ENCODE peak calls at places on chromosome 10, in seven cellular contexts. One of them, this sample, is unnamed.

GRCh38 chr10:124194199-124194824 is 100.9 kb upstream of the CHST15 start:
- DNase-seq in HT1080: no peak
- DNase-seq in A549: no peak
- DNase-seq in activated CD8-positive, alpha-beta memory T cell treated with anti-CD3 and anti-CD28 coated beads for 4 hours: no peak
- DNase-seq in Kasumi-1: no peak
- DNase-seq in kidney epithelial cell: no peak
- DNase-seq in left colon: no peak
- DNase-seq in this sample: no peak

GRCh38 chr10:110138197-110138812 is 69.1 kb upstream of the MXI1 start:
- DNase-seq in HT1080: peak
- DNase-seq in A549: peak
- DNase-seq in activated CD8-positive, alpha-beta memory T cell treated with anti-CD3 and anti-CD28 coated beads for 4 hours: no peak
- DNase-seq in Kasumi-1: peak
- DNase-seq in kidney epithelial cell: no peak
- DNase-seq in left colon: no peak
- DNase-seq in this sample: peak

GRCh38 chr10:57692255-57692980 is 575.3 kb downstream of the IPMK start:
- DNase-seq in HT1080: peak
- DNase-seq in A549: peak
- DNase-seq in activated CD8-positive, alpha-beta memory T cell treated with anti-CD3 and anti-CD28 coated beads for 4 hours: no peak
- DNase-seq in Kasumi-1: no peak
- DNase-seq in kidney epithelial cell: peak
- DNase-seq in left colon: no peak
- DNase-seq in this sample: peak

GRCh38 chr10:35150335-35150734 is 23.7 kb downstream of the CREM start:
- DNase-seq in HT1080: no peak
- DNase-seq in A549: no peak
- DNase-seq in activated CD8-positive, alpha-beta memory T cell treated with anti-CD3 and anti-CD28 coated beads for 4 hours: no peak
- DNase-seq in Kasumi-1: no peak
- DNase-seq in kidney epithelial cell: no peak
- DNase-seq in left colon: no peak
- DNase-seq in this sample: no peak

GRCh38 chr10:116741391-116742351 is 695 bp downstream of the HSPA12A start:
- DNase-seq in HT1080: no peak
- DNase-seq in A549: no peak
- DNase-seq in activated CD8-positive, alpha-beta memory T cell treated with anti-CD3 and anti-CD28 coated beads for 4 hours: no peak
- DNase-seq in Kasumi-1: no peak
- DNase-seq in kidney epithelial cell: no peak
- DNase-seq in left colon: peak
- DNase-seq in this sample: no peak

GRCh38 chr10:35639651-35640311 is 2.3 kb downstream of the FZD8 start:
- DNase-seq in HT1080: no peak
- DNase-seq in A549: no peak
- DNase-seq in activated CD8-positive, alpha-beta memory T cell treated with anti-CD3 and anti-CD28 coated beads for 4 hours: no peak
- DNase-seq in Kasumi-1: no peak
- DNase-seq in kidney epithelial cell: no peak
- DNase-seq in left colon: peak
- DNase-seq in this sample: no peak

GRCh38 chr10:23367896-23368685 is 23.5 kb upstream of the C10orf67 start:
- DNase-seq in HT1080: no peak
- DNase-seq in A549: no peak
- DNase-seq in activated CD8-positive, alpha-beta memory T cell treated with anti-CD3 and anti-CD28 coated beads for 4 hours: no peak
- DNase-seq in Kasumi-1: no peak
- DNase-seq in kidney epithelial cell: no peak
- DNase-seq in left colon: no peak
- DNase-seq in this sample: no peak

GRCh38 chr10:3217301-3217700 is 44.7 kb upstream of the PITRM1 start:
- DNase-seq in HT1080: peak
- DNase-seq in A549: no peak
- DNase-seq in activated CD8-positive, alpha-beta memory T cell treated with anti-CD3 and anti-CD28 coated beads for 4 hours: no peak
- DNase-seq in Kasumi-1: no peak
- DNase-seq in kidney epithelial cell: peak
- DNase-seq in left colon: no peak
- DNase-seq in this sample: no peak

GRCh38 chr10:46273506-46274477 is 13.0 kb upstream of the ANTXRL start:
- DNase-seq in HT1080: no peak
- DNase-seq in A549: no peak
- DNase-seq in activated CD8-positive, alpha-beta memory T cell treated with anti-CD3 and anti-CD28 coated beads for 4 hours: no peak
- DNase-seq in Kasumi-1: no peak
- DNase-seq in kidney epithelial cell: no peak
- DNase-seq in left colon: no peak
- DNase-seq in this sample: no peak

GRCh38 chr10:86855503-86855902 is 99.1 kb downstream of the BMPR1A start:
- DNase-seq in HT1080: no peak
- DNase-seq in A549: no peak
- DNase-seq in activated CD8-positive, alpha-beta memory T cell treated with anti-CD3 and anti-CD28 coated beads for 4 hours: no peak
- DNase-seq in Kasumi-1: no peak
- DNase-seq in kidney epithelial cell: no peak
- DNase-seq in left colon: no peak
- DNase-seq in this sample: no peak

GRCh38 chr10:118307768-118308347 is 34.3 kb downstream of the FAM204A start:
- DNase-seq in HT1080: no peak
- DNase-seq in A549: no peak
- DNase-seq in activated CD8-positive, alpha-beta memory T cell treated with anti-CD3 and anti-CD28 coated beads for 4 hours: no peak
- DNase-seq in Kasumi-1: no peak
- DNase-seq in kidney epithelial cell: no peak
- DNase-seq in left colon: no peak
- DNase-seq in this sample: no peak

GRCh38 chr10:127044191-127044590 is 139.0 kb downstream of the DOCK1 start:
- DNase-seq in HT1080: no peak
- DNase-seq in A549: no peak
- DNase-seq in activated CD8-positive, alpha-beta memory T cell treated with anti-CD3 and anti-CD28 coated beads for 4 hours: no peak
- DNase-seq in Kasumi-1: no peak
- DNase-seq in kidney epithelial cell: no peak
- DNase-seq in left colon: peak
- DNase-seq in this sample: no peak

GRCh38 chr10:113473851-113474250 is 79.0 kb upstream of the HABP2 start:
- DNase-seq in HT1080: no peak
- DNase-seq in A549: no peak
- DNase-seq in activated CD8-positive, alpha-beta memory T cell treated with anti-CD3 and anti-CD28 coated beads for 4 hours: no peak
- DNase-seq in Kasumi-1: no peak
- DNase-seq in kidney epithelial cell: no peak
- DNase-seq in left colon: no peak
- DNase-seq in this sample: no peak

GRCh38 chr10:12685261-12685861 is 316.2 kb downstream of the CCDC3 start:
- DNase-seq in HT1080: no peak
- DNase-seq in A549: no peak
- DNase-seq in activated CD8-positive, alpha-beta memory T cell treated with anti-CD3 and anti-CD28 coated beads for 4 hours: no peak
- DNase-seq in Kasumi-1: no peak
- DNase-seq in kidney epithelial cell: no peak
- DNase-seq in left colon: no peak
- DNase-seq in this sample: no peak

GRCh38 chr10:47381427-47382379 is 2.4 kb downstream of the ZNF488 start:
- DNase-seq in HT1080: no peak
- DNase-seq in A549: no peak
- DNase-seq in activated CD8-positive, alpha-beta memory T cell treated with anti-CD3 and anti-CD28 coated beads for 4 hours: no peak
- DNase-seq in Kasumi-1: no peak
- DNase-seq in kidney epithelial cell: no peak
- DNase-seq in left colon: no peak
- DNase-seq in this sample: no peak

GRCh38 chr10:74586088-74586585 is 240.3 kb upstream of the KAT6B start:
- DNase-seq in HT1080: no peak
- DNase-seq in A549: no peak
- DNase-seq in activated CD8-positive, alpha-beta memory T cell treated with anti-CD3 and anti-CD28 coated beads for 4 hours: no peak
- DNase-seq in Kasumi-1: no peak
- DNase-seq in kidney epithelial cell: no peak
- DNase-seq in left colon: no peak
- DNase-seq in this sample: peak

GRCh38 chr10:86547291-86547690 is 25.7 kb upstream of the WAPL start:
- DNase-seq in HT1080: no peak
- DNase-seq in A549: no peak
- DNase-seq in activated CD8-positive, alpha-beta memory T cell treated with anti-CD3 and anti-CD28 coated beads for 4 hours: no peak
- DNase-seq in Kasumi-1: no peak
- DNase-seq in kidney epithelial cell: no peak
- DNase-seq in left colon: no peak
- DNase-seq in this sample: no peak

GRCh38 chr10:6269953-6270867 is 67.5 kb downstream of the PFKFB3 start:
- DNase-seq in HT1080: peak
- DNase-seq in A549: no peak
- DNase-seq in activated CD8-positive, alpha-beta memory T cell treated with anti-CD3 and anti-CD28 coated beads for 4 hours: peak
- DNase-seq in Kasumi-1: peak
- DNase-seq in kidney epithelial cell: peak
- DNase-seq in left colon: no peak
- DNase-seq in this sample: no peak

GRCh38 chr10:97676770-97677581 is 10.1 kb downstream of the AVPI1 start:
- DNase-seq in HT1080: peak
- DNase-seq in A549: peak
- DNase-seq in activated CD8-positive, alpha-beta memory T cell treated with anti-CD3 and anti-CD28 coated beads for 4 hours: no peak
- DNase-seq in Kasumi-1: peak
- DNase-seq in kidney epithelial cell: no peak
- DNase-seq in left colon: no peak
- DNase-seq in this sample: no peak

GRCh38 chr10:102461187-102462054 is 10.1 kb upstream of the C10orf95 start:
- DNase-seq in HT1080: peak
- DNase-seq in A549: peak
- DNase-seq in activated CD8-positive, alpha-beta memory T cell treated with anti-CD3 and anti-CD28 coated beads for 4 hours: peak
- DNase-seq in Kasumi-1: peak
- DNase-seq in kidney epithelial cell: no peak
- DNase-seq in left colon: peak
- DNase-seq in this sample: peak

This sample was measured in retinal pigment epithelial cell.